ENCODE peak calls at places on chromosomes 5 and 9, in eight cellular contexts. F, Q, J, P, O, B, Y and D are unnamed samples.
A peak's percentile ranks its signal among the peaks of the same experiment; 100 is the strongest.

GRCh38 chr5:143800715-143801114 is 11.2 kb upstream of the HMHB1 start:
- DNase-seq in F (no peak), Q (no peak), J (no peak), P (no peak), O (no peak), B (no peak), Y (no peak), D (no peak)

GRCh38 chr9:120723547-120723946 is 9.3 kb upstream of the MEGF9 start:
- DNase-seq in F (no peak), Q (no peak), J (no peak), P (no peak), O (no peak), B (no peak), Y (no peak), D (no peak)

GRCh38 chr9:99020786-99021436 is 77.2 kb downstream of the COL15A1 start:
- DNase-seq in F (no peak), Q (no peak), J (no peak), P (no peak), O (no peak), B (no peak), Y (no peak), D (no peak)

GRCh38 chr9:124054671-124055212 is 43.2 kb downstream of the LHX2 start:
- DNase-seq in F (no peak), Q (no peak), J (no peak), P (no peak), O (peak; percentile 30), B (no peak), Y (no peak), D (peak; percentile 49)

GRCh38 chr9:107727113-107727780 is 237.7 kb upstream of the KLF4 start:
- DNase-seq in F (no peak), Q (no peak), J (no peak), P (no peak), O (no peak), B (no peak), Y (no peak), D (no peak)

GRCh38 chr9:81535542-81536241 is 153.7 kb downstream of the TLE1 start:
- DNase-seq in F (no peak), Q (peak; percentile 74), J (no peak), P (no peak), O (no peak), B (no peak), Y (no peak), D (no peak)

GRCh38 chr9:37972346-37972745 is 68.4 kb upstream of the SLC25A51 start:
- DNase-seq in F (no peak), Q (no peak), J (no peak), P (no peak), O (no peak), B (no peak), Y (no peak), D (no peak)

GRCh38 chr5:32326216-32326772 is 13.6 kb upstream of the MTMR12 start:
- DNase-seq in F (no peak), Q (no peak), J (no peak), P (no peak), O (no peak), B (no peak), Y (no peak), D (no peak)

GRCh38 chr5:64514620-64515019 is 8.8 kb downstream of the RGS7BP start:
- DNase-seq in F (no peak), Q (no peak), J (no peak), P (no peak), O (no peak), B (no peak), Y (no peak), D (no peak)

GRCh38 chr5:163880307-163880706 is 374.9 kb downstream of the MAT2B start:
- DNase-seq in F (no peak), Q (no peak), J (no peak), P (no peak), O (no peak), B (no peak), Y (no peak), D (no peak)

GRCh38 chr5:179732918-179733763 is 519 bp downstream of the MAML1 start:
- DNase-seq in F (peak; percentile 30), Q (peak; percentile 35), J (peak; percentile 16), P (peak; percentile 34), O (peak; percentile 16), B (peak; percentile 55), Y (peak; percentile 40), D (peak; percentile 41)

GRCh38 chr9:130940023-130940549 is 1.0 kb upstream of the FIBCD1 start:
- DNase-seq in F (no peak), Q (no peak), J (no peak), P (no peak), O (no peak), B (no peak), Y (no peak), D (no peak)

GRCh38 chr9:7209990-7210389 is 452.2 kb downstream of the KDM4C start:
- DNase-seq in F (no peak), Q (no peak), J (no peak), P (no peak), O (no peak), B (no peak), Y (no peak), D (no peak)

GRCh38 chr9:95891067-95891466 is 15.6 kb downstream of the ERCC6L2 start:
- DNase-seq in F (no peak), Q (no peak), J (no peak), P (no peak), O (no peak), B (no peak), Y (no peak), D (no peak)

GRCh38 chr9:74458832-74459231 is 38.3 kb upstream of the RORB start:
- DNase-seq in F (no peak), Q (no peak), J (no peak), P (no peak), O (no peak), B (no peak), Y (no peak), D (no peak)

GRCh38 chr9:115127191-115127817 is 9.3 kb upstream of the TNC start:
- DNase-seq in F (no peak), Q (no peak), J (no peak), P (no peak), O (no peak), B (no peak), Y (no peak), D (no peak)

GRCh38 chr9:23825143-23825531 is 903 bp downstream of the ELAVL2 start:
- DNase-seq in F (no peak), Q (peak; percentile 38), J (no peak), P (no peak), O (no peak), B (no peak), Y (no peak), D (no peak)